ENCODE peak calls at places on chromosome 15, in nine cellular contexts. Q is kidney tubule cell, B is BJ, J is HTR-8/SVneo, W is lower lobe of right lung, D is keratinocyte, P is HFFc6, O is left cardiac atrium, U is hypothalamus. N is an unnamed sample.

GRCh38 chr15:41154412-41154811 is 38.3 kb upstream of the INO80 start:
- DNase-seq in J (no peak), Q (no peak), W (no peak), B (no peak), P (no peak), D (no peak), O (no peak), U (no peak), N (no peak)

GRCh38 chr15:38169982-38170381 is 82.7 kb upstream of the SPRED1 start:
- DNase-seq in P (peak; percentile 17), U (no peak), W (no peak), J (no peak), Q (no peak), B (peak; percentile 18), O (no peak), D (no peak), N (no peak)

GRCh38 chr15:79922512-79923067 is 25.8 kb upstream of the MTHFS start:
- DNase-seq in B (no peak), W (no peak), P (no peak), D (no peak), J (no peak), Q (no peak), U (no peak), O (no peak), N (no peak)

GRCh38 chr15:91214675-91215590 is 114.9 kb downstream of the SV2B start:
- DNase-seq in D (no peak), J (no peak), B (no peak), U (no peak), P (no peak), Q (no peak), O (no peak), W (no peak), N (no peak)

GRCh38 chr15:85024509-85025336 is 43.1 kb downstream of the PDE8A start:
- DNase-seq in P (no peak), W (no peak), D (peak; percentile 13), Q (peak; percentile 80), B (no peak), J (no peak), U (no peak), O (no peak), N (peak; percentile 35)

GRCh38 chr15:34754674-34755418 is at the start of gene GJD2:
- DNase-seq in O (no peak), Q (no peak), U (no peak), W (no peak), J (no peak), P (no peak), D (no peak), B (no peak), N (no peak)

GRCh38 chr15:85692873-85693272 is 101.9 kb downstream of the KLHL25 start:
- DNase-seq in J (no peak), O (no peak), U (no peak), B (no peak), Q (no peak), D (no peak), P (no peak), W (no peak), N (no peak)

GRCh38 chr15:41633609-41634008 is 26.6 kb upstream of the MGA start:
- DNase-seq in U (no peak), B (no peak), P (no peak), W (no peak), D (no peak), O (no peak), J (no peak), Q (no peak), N (no peak)

GRCh38 chr15:69298697-69299441 is at the start of gene PAQR5:
- DNase-seq in P (no peak), Q (peak; percentile 58), D (no peak), O (peak; percentile 59), W (peak; percentile 81), J (peak; percentile 27), U (no peak), B (no peak), N (peak; percentile 57)

GRCh38 chr15:36589971-36590370 is 10.5 kb downstream of the CDIN1 start:
- DNase-seq in O (no peak), U (no peak), P (peak; percentile 32), D (no peak), B (no peak), J (no peak), Q (no peak), W (no peak), N (no peak)

GRCh38 chr15:70596354-70597055 is 166.9 kb downstream of the UACA start:
- DNase-seq in B (peak; percentile 44), U (no peak), Q (peak; percentile 91), P (peak; percentile 88), O (no peak), J (peak; percentile 65), D (peak; percentile 7), W (no peak), N (peak; percentile 39)

GRCh38 chr15:86125775-86126174 is 46.1 kb downstream of the AGBL1 start:
- DNase-seq in W (no peak), O (no peak), U (no peak), P (no peak), B (no peak), J (no peak), Q (no peak), D (no peak), N (no peak)

GRCh38 chr15:61064653-61065052 is 164.4 kb downstream of the RORA start:
- DNase-seq in D (no peak), Q (no peak), B (no peak), P (no peak), W (no peak), J (no peak), O (no peak), U (no peak), N (no peak)

GRCh38 chr15:62428851-62429250 is 263.8 kb upstream of the C2CD4B start:
- DNase-seq in D (no peak), U (no peak), W (no peak), Q (no peak), O (no peak), B (no peak), P (no peak), J (no peak), N (no peak)

GRCh38 chr15:45496658-45497057 is 25.9 kb downstream of the SLC30A4 start:
- DNase-seq in D (no peak), P (no peak), J (no peak), U (no peak), B (no peak), W (no peak), Q (no peak), O (no peak), N (no peak)

N was measured in H54.